ENCODE peak calls at places on chromosomes 7 and 10, in four cellular contexts. C, R, Y and G are unnamed samples.
A peak's percentile ranks its signal among the peaks of the same experiment; 100 is the strongest.

GRCh38 chr7:69620063-69620462 is 21.8 kb downstream of the AUTS2 start:
- DNase-seq in C (no peak), R (no peak), Y (no peak), G (no peak)

GRCh38 chr10:87531908-87532622 is 27.4 kb downstream of the MINPP1 start:
- DNase-seq in C (no peak), R (peak; percentile 76), Y (peak; percentile 73), G (no peak)

GRCh38 chr10:70053212-70053895 is 708 bp downstream of the MACROH2A2 start:
- DNase-seq in C (peak; percentile 45), R (no peak), Y (no peak), G (peak; percentile 83)

GRCh38 chr7:71372991-71373390 is 241.0 kb downstream of the GALNT17 start:
- DNase-seq in C (no peak), R (no peak), Y (no peak), G (no peak)

GRCh38 chr7:112152186-112152585 is 54.0 kb downstream of the DOCK4 start:
- DNase-seq in C (no peak), R (no peak), Y (no peak), G (no peak)

GRCh38 chr7:114051871-114052324 is 133.1 kb upstream of the PPP1R3A start:
- DNase-seq in C (no peak), R (no peak), Y (no peak), G (no peak)

GRCh38 chr10:15715619-15716227 is 4.0 kb downstream of the ITGA8 start:
- DNase-seq in C (peak; percentile 32), R (no peak), Y (no peak), G (peak; percentile 40)

GRCh38 chr10:73263948-73264347 is 11.5 kb upstream of the MRPS16 start:
- DNase-seq in C (peak; percentile 22), R (no peak), Y (no peak), G (no peak)

GRCh38 chr7:23594879-23595604 is 2.1 kb upstream of the CCDC126 start:
- DNase-seq in C (no peak), R (no peak), Y (no peak), G (no peak)

GRCh38 chr10:51937736-51938135 is 238.3 kb upstream of the CSTF2T start:
- DNase-seq in C (no peak), R (no peak), Y (no peak), G (no peak)

GRCh38 chr10:47374611-47375536 is 9.2 kb downstream of the ZNF488 start:
- DNase-seq in C (no peak), R (peak; percentile 52), Y (peak; percentile 41), G (no peak)

GRCh38 chr7:69710773-69711445 is 112.6 kb downstream of the AUTS2 start:
- DNase-seq in C (no peak), R (no peak), Y (no peak), G (no peak)

GRCh38 chr7:151366141-151366871 is 24.7 kb downstream of the NUB1 start:
- DNase-seq in C (no peak), R (no peak), Y (no peak), G (no peak)

GRCh38 chr7:100119075-100119700 is at the start of the genes CNPY4 and TAF6:
- DNase-seq in C (peak; percentile 95), R (peak; percentile 95), Y (peak; percentile 94), G (peak; percentile 99)

GRCh38 chr7:100122067-100122466 is 2.6 kb downstream of the CNPY4 start:
- DNase-seq in C (no peak), R (no peak), Y (no peak), G (peak; percentile 41)

GRCh38 chr7:100119701-100120517 is 475 bp downstream of the CNPY4 start:
- DNase-seq in C (peak; percentile 74), R (peak; percentile 80), Y (peak; percentile 78), G (peak; percentile 83)

GRCh38 chr7:100122568-100122967 is 3.1 kb downstream of the CNPY4 start:
- DNase-seq in C (no peak), R (no peak), Y (no peak), G (peak; percentile 14)

DNA sequence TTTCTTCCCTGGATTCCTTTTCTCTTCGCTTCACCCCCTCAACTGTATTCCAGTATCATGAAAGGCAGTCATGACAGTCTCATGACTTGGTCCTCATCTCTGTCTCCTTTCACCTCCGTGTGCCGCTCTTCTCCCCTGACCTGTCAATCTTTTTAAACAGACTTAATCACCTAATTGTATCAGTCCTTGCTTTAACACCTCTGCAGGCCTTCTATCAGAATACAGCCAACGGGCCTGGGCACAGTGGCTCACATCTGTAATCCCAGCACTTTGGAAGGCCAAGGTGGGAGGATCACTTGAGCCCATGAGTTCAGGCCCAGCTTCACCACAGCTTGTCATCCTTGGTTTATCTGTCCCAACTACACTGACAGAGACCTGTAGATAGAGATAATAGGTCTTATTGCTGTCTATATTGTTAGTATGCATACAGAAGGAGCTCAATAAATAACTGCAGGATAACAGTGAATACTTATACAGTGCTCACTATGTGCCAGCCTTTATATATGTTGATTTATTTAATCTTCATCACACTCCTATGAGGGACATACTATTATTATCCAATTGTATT is 1.2 kb downstream of the CNPY4 start:
- DNase-seq in C (no peak), R (no peak), Y (no peak), G (peak; percentile 9)
- H3K4me3 ChIP-seq in C (no peak overlapping the region), R (peak overlapping the region; percentile 75), Y (peak overlapping the region; percentile 72), G (peak overlapping the region; percentile 89)

DNA sequence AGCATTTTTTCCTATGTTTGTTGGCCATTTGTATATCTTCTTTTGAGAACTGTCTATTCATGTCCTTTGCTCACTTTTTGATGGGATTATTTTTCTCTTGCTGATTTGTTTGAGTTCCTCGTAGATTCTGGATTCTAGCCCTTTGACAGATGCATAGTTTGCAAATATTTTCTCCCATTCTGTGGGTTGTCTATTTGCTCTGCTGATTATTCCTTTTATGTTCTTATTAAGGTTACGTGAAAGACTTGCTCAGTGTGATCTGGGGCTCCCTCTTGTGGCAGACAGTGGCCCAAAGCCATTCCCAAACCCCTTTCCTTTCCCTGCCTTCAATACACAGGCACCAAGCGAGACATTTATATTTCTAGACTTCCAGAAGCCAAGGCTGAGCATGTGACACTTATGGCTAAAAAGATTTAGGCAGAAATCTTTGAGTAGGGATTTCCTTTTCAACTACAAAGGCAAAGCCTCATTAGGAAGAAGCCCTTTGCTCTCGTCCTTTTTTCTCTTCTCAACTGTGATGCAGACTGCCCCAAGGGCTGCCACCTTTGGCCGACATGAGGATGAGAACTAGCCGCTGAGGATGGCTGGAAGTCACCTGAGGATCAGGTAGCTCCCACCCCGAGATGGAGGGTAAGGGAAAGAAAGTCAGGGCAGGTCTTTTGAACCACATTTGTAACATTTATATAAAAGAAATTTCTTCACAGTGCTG is 23.6 kb downstream of the ST8SIA6 start:
- DNase-seq in C (peak; percentile 82), R (peak; percentile 82), Y (peak; percentile 73), G (peak; percentile 59)
- H3K4me3 ChIP-seq in C (no peak overlapping the region), R (no peak overlapping the region), Y (no peak overlapping the region), G (no peak overlapping the region)

DNA sequence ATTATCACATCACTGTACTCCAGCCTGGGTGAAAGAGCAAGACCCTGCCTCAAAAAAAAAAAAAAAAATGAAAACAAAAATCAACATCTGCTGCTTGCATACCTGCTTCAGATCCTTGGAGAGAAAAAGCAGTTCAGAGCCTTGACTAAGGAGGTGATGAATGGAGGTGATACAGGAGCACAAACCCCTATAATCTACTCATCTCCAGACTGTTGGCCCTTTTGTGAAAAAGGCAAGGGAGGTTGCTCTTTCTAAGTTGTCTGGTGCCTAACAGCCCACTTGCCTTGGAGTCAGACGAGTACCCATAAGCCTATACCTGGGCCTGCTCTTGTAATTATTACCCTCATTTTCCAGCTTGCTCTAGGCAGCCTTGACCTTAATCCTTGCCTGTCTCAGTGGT is 1.4 kb downstream of the SFXN2 start:
- DNase-seq in C (no peak), R (peak; percentile 2), Y (no peak), G (no peak)
- H3K4me3 ChIP-seq in C (no peak overlapping the region), R (no peak overlapping the region), Y (no peak overlapping the region), G (no peak overlapping the region)

DNA sequence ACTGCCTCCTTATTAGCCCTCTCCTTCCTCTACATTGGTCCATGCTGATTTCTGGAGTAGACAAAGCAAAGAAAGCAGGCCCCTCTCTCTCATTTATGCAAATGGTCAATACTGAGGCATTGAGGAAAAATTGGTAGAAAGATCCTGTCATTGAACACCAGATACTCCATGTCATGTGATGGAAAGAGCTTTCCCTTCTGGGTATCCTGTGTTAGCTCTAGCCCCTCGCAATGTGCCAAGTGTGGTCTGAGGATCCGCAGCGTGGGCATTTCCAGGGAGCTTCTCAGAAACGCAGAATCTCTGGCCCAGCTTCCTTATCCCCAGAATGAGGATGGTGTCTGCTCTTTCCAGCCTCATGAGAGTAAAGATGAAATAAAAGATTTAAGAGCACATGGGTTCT is 159.1 kb downstream of the CREB5 start:
- DNase-seq in C (no peak), R (no peak), Y (no peak), G (no peak)
- H3K4me3 ChIP-seq in C (no peak overlapping the region), R (no peak overlapping the region), Y (no peak overlapping the region), G (no peak overlapping the region)

DNA sequence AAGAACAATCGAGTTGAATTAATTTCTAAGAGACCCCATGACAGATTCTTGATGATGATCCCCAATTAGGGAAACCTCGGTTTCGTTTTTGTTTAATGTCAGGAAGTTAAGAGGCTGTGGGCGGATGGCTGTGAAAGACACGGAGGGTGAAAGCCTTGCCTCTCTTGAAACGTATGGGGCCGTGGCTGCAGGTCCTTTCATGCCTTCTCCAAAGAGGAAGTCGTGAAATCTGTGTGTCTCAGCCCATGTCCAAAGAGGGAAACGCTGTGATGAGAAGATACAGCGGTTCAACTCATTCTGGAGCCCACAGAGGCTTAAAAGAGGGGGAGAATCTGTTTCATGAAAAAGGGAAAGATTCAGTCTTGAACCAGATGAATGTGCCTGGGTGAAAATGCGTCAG is 51.4 kb upstream of the CARD11 start:
- DNase-seq in C (no peak), R (no peak), Y (peak; percentile 39), G (no peak)
- H3K4me3 ChIP-seq in C (no peak overlapping the region), R (no peak overlapping the region), Y (no peak overlapping the region), G (no peak overlapping the region)